ENCODE peak calls at places on chromosomes 4 and X, in seven cellular contexts. H, W, G, Z, L, N and A are unnamed samples. For H3K4me1, the result is how much of the 10 kb centered on the place peaks cover.

GRCh38 chr4:55910140-55910539 is 38.6 kb upstream of the CEP135 start:
- DNase-seq in H (no peak), W (no peak), G (no peak), Z (no peak), L (no peak), N (no peak), A (no peak)

GRCh38 chr4:97142893-97143292 is 1000.4 kb downstream of the STPG2 start:
- DNase-seq in H (no peak), W (no peak), G (no peak), Z (no peak), L (no peak), N (no peak), A (no peak)

GRCh38 chrX:40877869-40878268 is 142.5 kb upstream of the MED14 start:
- DNase-seq in H (no peak), W (no peak), G (no peak), Z (no peak), L (peak), N (no peak), A (no peak)

GRCh38 chr4:116953947-116954346 is 131.4 kb downstream of the TRAM1L1 start:
- DNase-seq in H (no peak), W (no peak), G (no peak), Z (no peak), L (no peak), N (no peak), A (no peak)

GRCh38 chr4:24559889-24560288 is 24.5 kb downstream of the DHX15 start:
- DNase-seq in H (no peak), W (no peak), G (no peak), Z (no peak), L (peak), N (no peak), A (no peak)

GRCh38 chr4:36568575-36568974 is 287.2 kb downstream of the DTHD1 start:
- DNase-seq in H (no peak), W (no peak), G (no peak), Z (no peak), L (no peak), N (no peak), A (no peak)

GRCh38 chr4:122602277-122603142 is 18.4 kb downstream of the IL21 start:
- DNase-seq in H (no peak), W (no peak), G (no peak), Z (no peak), L (peak), N (no peak), A (no peak)

GRCh38 chr4:122783301-122784215 is 43.1 kb upstream of the FGF2 start:
- DNase-seq in H (no peak), W (peak), G (peak), Z (peak), L (peak), N (peak), A (peak)

GRCh38 chr4:169906821-169907220 is 119.4 kb downstream of the MFAP3L start:
- DNase-seq in H (no peak), W (no peak), G (no peak), Z (no peak), L (no peak), N (no peak), A (no peak)

GRCh38 chrX:74133156-74133796 is 170.7 kb upstream of the ZCCHC13 start:
- DNase-seq in H (no peak), W (no peak), G (no peak), Z (no peak), L (peak), N (no peak), A (no peak)

GRCh38 chrX:132908891-132909290 is 49.5 kb downstream of the HS6ST2 start:
- DNase-seq in H (no peak), W (no peak), G (no peak), Z (no peak), L (no peak), N (no peak), A (no peak)

GRCh38 chr4:38119663-38120374 is 159.6 kb downstream of the PTTG2 start:
- DNase-seq in H (no peak), W (no peak), G (no peak), Z (no peak), L (peak), N (no peak), A (no peak)

GRCh38 chr4:123588631-123589223 is 192.1 kb downstream of the SPRY1 start:
- DNase-seq in H (no peak), W (no peak), G (no peak), Z (no peak), L (peak), N (no peak), A (no peak)

GRCh38 chr4:123869517-123870282 is 473.1 kb downstream of the SPRY1 start:
- DNase-seq in H (no peak), W (no peak), G (no peak), Z (no peak), L (no peak), N (no peak), A (no peak)

GRCh38 chrX:109773374-109773773 is 40.3 kb upstream of the ACSL4 start:
- DNase-seq in H (no peak), W (no peak), G (no peak), Z (no peak), L (no peak), N (no peak), A (no peak)

GRCh38 chrX:122641826-122642225 is 542.3 kb upstream of the GRIA3 start:
- DNase-seq in H (no peak), W (no peak), G (no peak), Z (no peak), L (no peak), N (no peak), A (no peak)

GRCh38 chr4:38169524-38169923 is 209.3 kb downstream of the PTTG2 start:
- DNase-seq in H (no peak), W (no peak), G (no peak), Z (no peak), L (no peak), N (no peak), A (no peak)

GRCh38 chr4:141021397-141022194 is 111.7 kb downstream of the RNF150 start:
- DNase-seq in H (no peak), W (no peak), G (no peak), Z (no peak), L (no peak), N (no peak), A (no peak)

GRCh38 chr4:107654694-107655093 is 65.3 kb downstream of the PAPSS1 start:
- DNase-seq in H (no peak), W (no peak), G (no peak), Z (no peak), L (peak), N (no peak), A (no peak)

GRCh38 chrX:37454537-37455285 is 105.5 kb downstream of the PRRG1 start:
- DNase-seq in H (no peak), W (no peak), G (no peak), Z (no peak), L (peak), N (peak), A (no peak)

GRCh38 chr4:26127001-26127400 is 193.8 kb upstream of the RBPJ start:
- DNase-seq in H (no peak), W (no peak), G (no peak), Z (no peak), L (no peak), N (no peak), A (no peak)

GRCh38 chr4:27318740-27319139 is 458.1 kb downstream of the STIM2 start:
- DNase-seq in H (no peak), W (no peak), G (no peak), Z (no peak), L (peak), N (peak), A (no peak)

GRCh38 chr4:56979674-56980073 is 978 bp downstream of the POLR2B start:
- DNase-seq in H (no peak), W (no peak), G (no peak), Z (no peak), L (no peak), N (peak), A (no peak)

GRCh38 chr4:123488916-123489315 is 92.3 kb downstream of the SPRY1 start:
- DNase-seq in H (no peak), W (no peak), G (no peak), Z (no peak), L (peak), N (no peak), A (no peak)

GRCh38 chr4:40179360-40179759 is 17.5 kb upstream of the RHOH start:
- DNase-seq in H (no peak), W (no peak), G (no peak), Z (no peak), L (no peak), N (no peak), A (no peak)

GRCh38 chr4:153346563-153346962 is 2.1 kb downstream of the MND1 start:
- DNase-seq in H (no peak), W (no peak), G (no peak), Z (no peak), L (no peak), N (no peak), A (no peak)

GRCh38 chrX:149837639-149838038 is 43.3 kb upstream of the MAGEA8 start:
- DNase-seq in H (no peak), W (no peak), G (no peak), Z (no peak), L (no peak), N (no peak), A (no peak)

GRCh38 chrX:55648434-55648833 is 25.2 kb downstream of the FOXR2 start:
- DNase-seq in H (no peak), W (no peak), G (no peak), Z (no peak), L (no peak), N (no peak), A (no peak)

DNA sequence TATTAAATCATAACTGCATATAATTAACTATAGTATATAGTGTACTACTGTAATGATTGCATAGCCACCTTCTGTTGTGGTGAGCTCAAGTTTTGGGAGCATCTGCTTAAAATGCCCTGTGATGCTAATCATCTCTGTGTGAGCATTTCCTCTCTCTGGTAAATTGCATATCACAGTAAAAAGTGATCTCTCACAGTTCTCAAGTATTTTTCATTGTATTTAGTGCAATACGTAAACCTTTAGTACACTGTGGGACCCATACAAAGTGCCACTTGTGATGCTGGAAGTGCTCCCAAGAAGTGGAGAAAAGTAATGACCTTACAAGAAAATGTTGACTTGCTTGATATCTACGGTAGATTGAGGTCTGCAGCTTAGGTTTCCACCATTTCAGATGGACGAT is 82.0 kb downstream of the WWC2 start:
- DNase-seq in H (no peak), W (no peak), G (no peak), Z (no peak), L (no peak), N (no peak), A (no peak)
- H3K27ac ChIP-seq in H (no peak), W (no peak), G (no peak), Z (no peak), L (no peak), N (peak), A (no peak)

GRCh38 chr4:139555705-139556070 is 331 bp downstream of the SETD7 start:
- DNase-seq in H (peak), W (peak), G (no peak), Z (peak), L (no peak), N (no peak), A (no peak)

GRCh38 chr4:139555073-139555704 is 830 bp downstream of the SETD7 start:
- DNase-seq in H (peak), W (peak), G (peak), Z (peak), L (peak), N (peak), A (peak)

GRCh38 chr4:139553751-139554670 is 2.0 kb downstream of the SETD7 start:
- DNase-seq in H (no peak), W (no peak), G (no peak), Z (no peak), L (no peak), N (no peak), A (no peak)

GRCh38 chr4:139556071-139556734 is at the start of gene SETD7:
- DNase-seq in H (peak), W (peak), G (peak), Z (peak), L (peak), N (peak), A (peak)

DNA sequence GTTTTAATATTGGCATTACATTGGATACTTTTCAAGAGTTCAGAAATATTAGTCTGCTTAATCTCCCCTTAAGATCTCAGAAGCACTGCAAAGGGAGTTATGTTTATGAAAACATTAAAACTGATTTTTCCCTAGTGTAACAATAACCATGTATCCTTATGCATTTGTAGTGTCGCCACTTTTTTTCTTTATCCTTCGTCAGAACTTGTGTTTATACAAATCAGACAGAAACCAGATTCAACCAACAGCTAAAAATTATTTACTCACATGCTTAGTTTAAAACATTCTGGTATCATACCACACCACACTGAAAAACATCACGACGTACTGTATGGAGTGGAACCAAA is 1.3 kb downstream of the SETD7 start:
- DNase-seq in H (no peak), W (no peak), G (no peak), Z (no peak), L (no peak), N (no peak), A (no peak)
- H3K4me1 ChIP-seq in H (half or more), W (half or more), G (under half), Z (half or more), L (half or more), N (under half), A (under half)

DNA sequence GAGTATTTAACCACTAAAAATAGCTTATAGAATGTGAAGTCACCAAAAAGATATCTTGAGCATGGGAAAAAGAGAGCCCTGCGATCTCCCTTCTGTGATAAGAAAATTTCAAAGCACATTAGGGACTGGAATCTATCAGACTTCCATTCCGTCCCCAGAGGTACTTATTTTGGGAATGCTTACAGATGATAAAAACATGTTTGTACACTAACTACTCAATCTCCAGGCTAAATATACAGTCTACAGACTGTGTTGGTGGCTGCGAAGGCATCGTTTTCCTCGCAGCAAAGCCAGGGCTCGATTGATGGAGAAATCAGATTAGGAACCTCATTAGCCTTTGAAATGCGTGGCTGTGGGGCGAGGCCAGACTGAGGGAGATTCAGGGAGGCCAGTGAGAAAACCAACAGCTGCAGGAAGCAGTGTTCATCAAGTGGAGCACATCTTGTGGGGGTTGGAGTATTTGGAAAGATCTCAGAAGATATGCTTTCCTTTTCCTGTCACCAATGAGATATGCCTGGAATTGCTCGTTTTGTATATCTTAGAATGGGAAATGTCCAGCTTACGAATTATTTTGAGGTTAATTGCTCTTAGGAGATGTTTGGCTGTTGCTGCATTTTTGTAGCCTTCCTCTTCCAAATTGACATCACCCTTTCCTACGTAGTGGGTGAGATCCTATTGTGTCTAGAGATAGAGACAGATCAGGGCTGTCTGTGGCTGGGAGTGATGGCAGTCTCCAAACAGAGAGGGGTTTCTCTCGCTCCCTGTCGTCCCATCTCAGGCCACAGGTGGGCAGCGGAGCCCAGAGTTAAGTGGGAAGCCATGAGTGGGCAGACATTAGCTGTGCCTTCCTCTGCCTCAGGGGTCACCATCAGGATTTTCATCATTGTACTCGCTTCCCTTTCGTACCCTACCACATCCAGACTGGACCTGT is 225.0 kb upstream of the FAT1 start:
- DNase-seq in H (no peak), W (no peak), G (no peak), Z (no peak), L (peak), N (peak), A (no peak)
- H3K27ac ChIP-seq in H (no peak), W (no peak), G (no peak), Z (no peak), L (no peak), N (no peak), A (no peak)

DNA sequence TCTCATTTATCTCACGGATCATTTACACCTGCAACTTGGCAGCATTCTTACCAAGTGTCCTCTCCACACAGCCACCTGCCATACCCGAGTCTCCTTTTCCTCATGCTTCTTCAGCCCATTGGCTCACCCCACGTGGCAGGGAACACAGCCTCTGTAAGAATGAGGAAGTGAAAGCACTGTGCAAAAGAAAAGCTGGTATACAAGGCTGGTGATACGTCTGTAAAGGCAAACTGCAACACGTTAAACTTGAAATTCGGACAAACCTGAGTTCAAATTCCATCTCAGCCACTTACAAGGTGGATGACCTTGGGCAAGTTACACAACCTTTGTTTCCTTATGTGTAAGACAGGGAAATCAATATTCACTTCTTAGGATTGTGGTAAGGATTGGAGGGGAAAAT is 164.0 kb upstream of the RASGEF1B start:
- DNase-seq in H (no peak), W (peak), G (no peak), Z (peak), L (no peak), N (no peak), A (no peak)
- H3K4me1 ChIP-seq in H (under half), W (under half), G (under half), Z (under half), L (under half), N (under half), A (under half)

GRCh38 chr4:54363037-54363436 is 133.9 kb downstream of the PDGFRA start:
- DNase-seq in H (no peak), W (no peak), G (no peak), Z (no peak), L (no peak), N (no peak), A (no peak)

DNA sequence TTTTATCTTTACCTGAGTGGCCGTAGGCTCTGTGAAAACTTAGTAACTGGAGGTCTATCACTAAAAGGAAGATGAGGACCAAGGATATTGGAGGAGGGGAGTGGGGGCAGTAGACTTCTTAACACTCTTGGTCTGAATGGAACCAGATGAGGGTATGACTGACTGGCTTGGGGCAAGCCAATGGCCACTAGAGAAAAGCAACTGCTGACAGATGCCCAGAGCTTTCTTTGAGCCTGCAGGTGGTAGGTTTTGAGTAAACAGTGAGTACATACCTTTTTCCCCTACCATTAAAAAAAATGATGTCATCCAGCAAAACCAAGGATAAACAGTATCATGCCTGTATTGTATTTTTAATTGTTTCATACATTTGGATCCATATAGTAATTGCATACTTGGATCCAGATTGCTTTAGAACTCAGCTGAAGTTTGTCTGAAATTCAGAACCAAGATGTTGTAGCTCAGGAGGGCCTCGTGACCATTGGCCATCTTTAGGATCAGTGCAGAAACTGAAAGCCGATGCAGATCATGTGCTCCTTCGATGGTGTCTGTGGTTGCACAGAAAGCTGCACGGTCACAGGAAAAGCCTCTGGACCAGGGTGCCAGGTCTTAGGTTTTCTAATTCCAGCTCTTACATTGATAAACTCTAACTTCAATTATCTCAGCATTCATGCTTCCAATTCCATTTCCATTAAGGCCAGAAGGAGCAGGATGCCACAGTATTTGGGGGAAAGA is 131.0 kb downstream of the PDGFRA start:
- DNase-seq in H (no peak), W (no peak), G (no peak), Z (no peak), L (no peak), N (no peak), A (no peak)
- H3K27ac ChIP-seq in H (no peak), W (no peak), G (no peak), Z (no peak), L (no peak), N (no peak), A (no peak)